ENCODE peak calls at places on chromosomes 12 and 14, in ten cellular contexts. One of them, this sample, is unnamed.

GRCh38 chr14:47826809-47827208 is 151.4 kb upstream of the MDGA2 start:
- DNase-seq in right atrium auricular region: no peak
- DNase-seq in A549: no peak
- DNase-seq in omental fat pad: no peak
- DNase-seq in upper lobe of right lung: no peak
- DNase-seq in colonic mucosa: no peak
- DNase-seq in IMR-90: no peak
- DNase-seq in fibroblast of pulmonary artery: no peak
- DNase-seq in right lobe of liver: no peak
- DNase-seq in pancreas: no peak
- DNase-seq in this sample: no peak

GRCh38 chr12:106078358-106079025 is 60.3 kb downstream of the NUAK1 start:
- DNase-seq in fibroblast of pulmonary artery: peak
- DNase-seq in omental fat pad: no peak
- DNase-seq in colonic mucosa: peak
- DNase-seq in IMR-90: peak
- DNase-seq in A549: peak
- DNase-seq in right atrium auricular region: no peak
- DNase-seq in right lobe of liver: no peak
- DNase-seq in pancreas: peak
- DNase-seq in upper lobe of right lung: no peak
- DNase-seq in this sample: no peak

GRCh38 chr12:130989391-130989790 is 35.7 kb downstream of the ADGRD1 start:
- DNase-seq in right atrium auricular region: peak
- DNase-seq in A549: no peak
- DNase-seq in pancreas: no peak
- DNase-seq in right lobe of liver: no peak
- DNase-seq in upper lobe of right lung: peak
- DNase-seq in colonic mucosa: no peak
- DNase-seq in IMR-90: no peak
- DNase-seq in fibroblast of pulmonary artery: no peak
- DNase-seq in omental fat pad: no peak
- DNase-seq in this sample: no peak

GRCh38 chr12:26833692-26834168 is 736 bp upstream of the ITPR2 start:
- DNase-seq in fibroblast of pulmonary artery: peak
- DNase-seq in colonic mucosa: peak
- DNase-seq in right lobe of liver: peak
- DNase-seq in upper lobe of right lung: peak
- DNase-seq in IMR-90: peak
- DNase-seq in A549: no peak
- DNase-seq in pancreas: peak
- DNase-seq in omental fat pad: no peak
- DNase-seq in right atrium auricular region: no peak
- DNase-seq in this sample: no peak

GRCh38 chr12:67988600-67988999 is 647 bp upstream of the IFNG-AS1 start:
- DNase-seq in pancreas: no peak
- DNase-seq in upper lobe of right lung: no peak
- DNase-seq in IMR-90: no peak
- DNase-seq in right lobe of liver: no peak
- DNase-seq in omental fat pad: no peak
- DNase-seq in colonic mucosa: no peak
- DNase-seq in A549: no peak
- DNase-seq in right atrium auricular region: no peak
- DNase-seq in fibroblast of pulmonary artery: no peak
- DNase-seq in this sample: no peak

GRCh38 chr14:76697246-76697645 is 64.0 kb upstream of the VASH1 start:
- DNase-seq in IMR-90: no peak
- DNase-seq in right atrium auricular region: peak
- DNase-seq in fibroblast of pulmonary artery: no peak
- DNase-seq in A549: no peak
- DNase-seq in right lobe of liver: no peak
- DNase-seq in pancreas: no peak
- DNase-seq in omental fat pad: no peak
- DNase-seq in upper lobe of right lung: no peak
- DNase-seq in colonic mucosa: no peak
- DNase-seq in this sample: peak

GRCh38 chr12:5589055-5589454 is 157.1 kb downstream of the NTF3 start:
- DNase-seq in fibroblast of pulmonary artery: no peak
- DNase-seq in A549: no peak
- DNase-seq in pancreas: no peak
- DNase-seq in upper lobe of right lung: no peak
- DNase-seq in omental fat pad: no peak
- DNase-seq in right atrium auricular region: no peak
- DNase-seq in colonic mucosa: no peak
- DNase-seq in right lobe of liver: no peak
- DNase-seq in IMR-90: no peak
- DNase-seq in this sample: no peak

GRCh38 chr14:34781242-34781641 is 66.8 kb upstream of the CFL2 start:
- DNase-seq in upper lobe of right lung: no peak
- DNase-seq in right lobe of liver: no peak
- DNase-seq in right atrium auricular region: no peak
- DNase-seq in omental fat pad: no peak
- DNase-seq in colonic mucosa: no peak
- DNase-seq in IMR-90: peak
- DNase-seq in pancreas: no peak
- DNase-seq in fibroblast of pulmonary artery: peak
- DNase-seq in A549: no peak
- DNase-seq in this sample: no peak

DNA sequence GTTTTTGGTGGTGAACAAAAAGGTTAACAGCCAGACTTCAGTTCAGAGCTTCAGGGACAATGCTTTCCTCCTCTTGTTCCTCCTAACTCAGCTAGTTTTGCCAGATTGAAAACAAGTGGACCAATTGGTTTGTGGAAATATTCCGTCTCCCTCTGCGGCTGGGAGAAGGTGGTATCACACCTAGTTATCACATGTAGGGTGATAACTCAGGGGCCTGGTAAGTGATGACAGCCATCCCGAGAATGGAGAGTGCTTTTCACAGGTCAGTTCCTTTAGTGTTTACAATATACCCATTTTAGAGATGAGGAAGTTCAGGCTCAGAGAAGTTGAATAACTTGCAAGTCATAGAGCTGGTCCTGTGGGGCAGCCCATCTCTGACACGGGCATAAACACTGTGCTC is 60.7 kb upstream of the DICER1 start:
- DNase-seq in right atrium auricular region: no peak
- DNase-seq in fibroblast of pulmonary artery: no peak
- DNase-seq in A549: no peak
- DNase-seq in omental fat pad: no peak
- DNase-seq in pancreas: no peak
- DNase-seq in colonic mucosa: no peak
- DNase-seq in IMR-90: no peak
- DNase-seq in upper lobe of right lung: no peak
- DNase-seq in right lobe of liver: no peak
- DNase-seq in this sample: no peak
- TF ChIP-seq CTCF in right atrium auricular region: no peak
- TF ChIP-seq CTCF in fibroblast of pulmonary artery: no peak
- TF ChIP-seq CTCF in A549: no peak
- TF ChIP-seq CTCF in omental fat pad: no peak
- TF ChIP-seq CTCF in pancreas: no peak
- TF ChIP-seq CTCF in colonic mucosa: no peak
- TF ChIP-seq CTCF in IMR-90: no peak
- TF ChIP-seq CTCF in upper lobe of right lung: no peak
- TF ChIP-seq CTCF in right lobe of liver: no peak
- TF ChIP-seq CTCF in this sample: no peak

GRCh38 chr12:3138896-3139590 is 61.9 kb downstream of the TSPAN9 start:
- DNase-seq in A549: no peak
- DNase-seq in upper lobe of right lung: no peak
- DNase-seq in colonic mucosa: no peak
- DNase-seq in IMR-90: no peak
- DNase-seq in pancreas: no peak
- DNase-seq in omental fat pad: no peak
- DNase-seq in right lobe of liver: no peak
- DNase-seq in fibroblast of pulmonary artery: no peak
- DNase-seq in right atrium auricular region: no peak
- DNase-seq in this sample: no peak

GRCh38 chr12:3142386-3142785 is 65.2 kb downstream of the TSPAN9 start:
- DNase-seq in upper lobe of right lung: no peak
- DNase-seq in A549: no peak
- DNase-seq in IMR-90: no peak
- DNase-seq in omental fat pad: no peak
- DNase-seq in right lobe of liver: no peak
- DNase-seq in fibroblast of pulmonary artery: no peak
- DNase-seq in pancreas: no peak
- DNase-seq in right atrium auricular region: no peak
- DNase-seq in colonic mucosa: no peak
- DNase-seq in this sample: no peak

GRCh38 chr12:3140284-3140683 is 63.1 kb downstream of the TSPAN9 start:
- DNase-seq in right lobe of liver: no peak
- DNase-seq in IMR-90: no peak
- DNase-seq in pancreas: no peak
- DNase-seq in fibroblast of pulmonary artery: no peak
- DNase-seq in omental fat pad: no peak
- DNase-seq in right atrium auricular region: no peak
- DNase-seq in upper lobe of right lung: no peak
- DNase-seq in colonic mucosa: no peak
- DNase-seq in A549: no peak
- DNase-seq in this sample: no peak

GRCh38 chr12:3139760-3140159 is 62.6 kb downstream of the TSPAN9 start:
- DNase-seq in right atrium auricular region: no peak
- DNase-seq in right lobe of liver: no peak
- DNase-seq in upper lobe of right lung: no peak
- DNase-seq in pancreas: no peak
- DNase-seq in A549: no peak
- DNase-seq in colonic mucosa: no peak
- DNase-seq in IMR-90: no peak
- DNase-seq in fibroblast of pulmonary artery: no peak
- DNase-seq in omental fat pad: no peak
- DNase-seq in this sample: no peak

DNA sequence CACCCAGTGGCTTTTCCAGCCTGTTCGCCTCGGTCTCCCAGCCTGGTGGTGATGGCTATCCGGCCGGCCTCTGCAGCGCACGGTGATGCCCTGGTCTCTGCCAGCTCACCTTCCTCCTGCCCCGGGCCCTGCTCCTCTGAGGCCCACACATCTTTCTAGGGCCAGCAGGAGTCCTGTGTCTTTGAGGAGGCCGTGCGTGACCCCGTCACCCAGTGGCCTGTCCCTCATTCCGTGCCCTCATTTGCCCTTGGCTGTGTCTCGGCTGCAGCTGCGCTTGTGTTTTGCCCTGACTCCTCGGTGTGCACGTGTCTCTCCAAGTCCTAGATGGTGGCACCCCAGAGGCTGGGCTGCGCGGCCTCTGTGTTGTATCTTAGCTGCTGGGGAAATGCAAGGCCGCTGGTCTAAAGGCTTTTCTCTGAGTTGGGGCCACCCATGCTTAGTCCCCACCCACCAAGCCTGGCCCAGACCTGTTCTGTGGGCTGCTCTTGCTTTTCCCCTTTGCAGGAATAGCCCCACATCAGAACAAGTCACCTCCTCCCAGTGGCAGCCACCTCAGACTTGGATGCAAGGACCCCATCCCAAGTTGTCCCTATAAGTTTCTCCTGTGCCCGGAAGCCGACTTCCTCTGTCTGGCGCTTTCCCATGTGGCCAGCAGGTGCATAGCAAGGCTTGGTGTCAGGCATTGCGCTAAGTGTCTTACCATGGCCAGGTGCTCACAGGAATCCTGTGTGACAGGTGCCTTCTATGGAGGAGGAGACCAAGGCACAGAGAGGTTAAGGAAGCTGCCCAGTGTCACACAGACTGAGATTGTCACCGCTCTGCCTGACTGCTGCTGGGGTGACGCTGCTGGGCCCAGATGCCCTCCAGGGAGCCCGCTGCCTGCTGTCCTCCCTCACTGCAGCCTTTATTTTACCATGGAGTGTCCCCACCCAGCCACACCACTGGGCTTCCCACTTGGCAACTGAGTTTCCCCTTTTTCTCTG is 64.5 kb downstream of the TSPAN9 start:
- DNase-seq in fibroblast of pulmonary artery: no peak
- DNase-seq in right lobe of liver: no peak
- DNase-seq in A549: no peak
- DNase-seq in pancreas: no peak
- DNase-seq in upper lobe of right lung: no peak
- DNase-seq in IMR-90: no peak
- DNase-seq in right atrium auricular region: no peak
- DNase-seq in omental fat pad: no peak
- DNase-seq in colonic mucosa: no peak
- DNase-seq in this sample: no peak
- TF ChIP-seq CTCF in fibroblast of pulmonary artery: no peak
- TF ChIP-seq CTCF in right lobe of liver: no peak
- TF ChIP-seq CTCF in A549: no peak
- TF ChIP-seq CTCF in pancreas: no peak
- TF ChIP-seq CTCF in upper lobe of right lung: no peak
- TF ChIP-seq CTCF in IMR-90: no peak
- TF ChIP-seq CTCF in right atrium auricular region: no peak
- TF ChIP-seq CTCF in omental fat pad: no peak
- TF ChIP-seq CTCF in colonic mucosa: no peak
- TF ChIP-seq CTCF in this sample: no peak

GRCh38 chr12:32918890-32919791 is 22.6 kb upstream of the PKP2 start:
- DNase-seq in colonic mucosa: no peak
- DNase-seq in omental fat pad: no peak
- DNase-seq in fibroblast of pulmonary artery: peak
- DNase-seq in pancreas: no peak
- DNase-seq in IMR-90: peak
- DNase-seq in A549: no peak
- DNase-seq in right atrium auricular region: no peak
- DNase-seq in right lobe of liver: no peak
- DNase-seq in upper lobe of right lung: no peak
- DNase-seq in this sample: no peak
- TF ChIP-seq CTCF in colonic mucosa: peak
- TF ChIP-seq CTCF in omental fat pad: no peak
- TF ChIP-seq CTCF in fibroblast of pulmonary artery: peak
- TF ChIP-seq CTCF in pancreas: no peak
- TF ChIP-seq CTCF in IMR-90: peak
- TF ChIP-seq CTCF in A549: peak
- TF ChIP-seq CTCF in right atrium auricular region: peak
- TF ChIP-seq CTCF in right lobe of liver: peak
- TF ChIP-seq CTCF in upper lobe of right lung: peak
- TF ChIP-seq CTCF in this sample: peak

GRCh38 chr12:46679754-46680153 is 146.0 kb downstream of the SLC38A4 start:
- DNase-seq in A549: no peak
- DNase-seq in omental fat pad: no peak
- DNase-seq in fibroblast of pulmonary artery: no peak
- DNase-seq in colonic mucosa: no peak
- DNase-seq in IMR-90: no peak
- DNase-seq in pancreas: no peak
- DNase-seq in right lobe of liver: no peak
- DNase-seq in right atrium auricular region: no peak
- DNase-seq in upper lobe of right lung: no peak
- DNase-seq in this sample: no peak

GRCh38 chr12:46677749-46678148 is 148.0 kb downstream of the SLC38A4 start:
- DNase-seq in upper lobe of right lung: no peak
- DNase-seq in right lobe of liver: no peak
- DNase-seq in A549: peak
- DNase-seq in fibroblast of pulmonary artery: peak
- DNase-seq in omental fat pad: no peak
- DNase-seq in colonic mucosa: no peak
- DNase-seq in pancreas: no peak
- DNase-seq in right atrium auricular region: no peak
- DNase-seq in IMR-90: peak
- DNase-seq in this sample: no peak

GRCh38 chr12:46678441-46678840 is 147.4 kb downstream of the SLC38A4 start:
- DNase-seq in colonic mucosa: no peak
- DNase-seq in IMR-90: peak
- DNase-seq in A549: no peak
- DNase-seq in upper lobe of right lung: no peak
- DNase-seq in omental fat pad: no peak
- DNase-seq in right atrium auricular region: no peak
- DNase-seq in fibroblast of pulmonary artery: no peak
- DNase-seq in pancreas: no peak
- DNase-seq in right lobe of liver: no peak
- DNase-seq in this sample: no peak

GRCh38 chr12:46680506-46680905 is 145.3 kb downstream of the SLC38A4 start:
- DNase-seq in A549: no peak
- DNase-seq in colonic mucosa: no peak
- DNase-seq in omental fat pad: no peak
- DNase-seq in fibroblast of pulmonary artery: no peak
- DNase-seq in upper lobe of right lung: no peak
- DNase-seq in pancreas: no peak
- DNase-seq in right lobe of liver: no peak
- DNase-seq in IMR-90: no peak
- DNase-seq in right atrium auricular region: no peak
- DNase-seq in this sample: no peak

DNA sequence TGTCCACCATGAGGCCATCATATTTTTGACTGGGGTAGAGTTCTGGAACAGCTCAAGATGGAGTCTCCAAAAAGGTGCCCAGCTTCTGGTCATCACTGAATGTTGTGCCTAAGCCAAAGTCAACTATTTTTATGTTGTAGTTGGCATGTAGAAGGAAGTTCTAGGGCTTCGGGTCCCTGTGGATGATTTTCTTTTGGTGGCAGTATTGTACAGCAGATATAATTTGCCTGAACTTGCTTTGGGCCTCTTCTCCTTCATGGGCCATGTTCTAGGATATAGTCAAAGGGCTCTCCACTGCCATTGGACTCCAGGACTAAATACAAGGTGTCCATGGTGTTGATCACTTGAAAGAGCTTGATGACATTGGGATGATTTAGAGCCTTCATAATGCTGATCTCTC is 143.6 kb downstream of the SLC38A4 start:
- DNase-seq in fibroblast of pulmonary artery: no peak
- DNase-seq in A549: no peak
- DNase-seq in right atrium auricular region: no peak
- DNase-seq in omental fat pad: no peak
- DNase-seq in colonic mucosa: no peak
- DNase-seq in IMR-90: no peak
- DNase-seq in upper lobe of right lung: no peak
- DNase-seq in pancreas: no peak
- DNase-seq in right lobe of liver: no peak
- DNase-seq in this sample: no peak
- TF ChIP-seq CTCF in fibroblast of pulmonary artery: no peak
- TF ChIP-seq CTCF in A549: no peak
- TF ChIP-seq CTCF in right atrium auricular region: no peak
- TF ChIP-seq CTCF in omental fat pad: no peak
- TF ChIP-seq CTCF in colonic mucosa: no peak
- TF ChIP-seq CTCF in IMR-90: no peak
- TF ChIP-seq CTCF in upper lobe of right lung: no peak
- TF ChIP-seq CTCF in pancreas: no peak
- TF ChIP-seq CTCF in right lobe of liver: no peak
- TF ChIP-seq CTCF in this sample: no peak

This sample was measured in osteocyte.